ENCODE peak calls at places on chromosomes 12 and 14, in four cellular contexts. L is mesenchymal stem cell, Y is cardiac fibroblast, J is PC-3. W is an unnamed sample.
A peak's percentile ranks its signal among the peaks of the same experiment; 100 is the strongest.

GRCh38 chr12:1338483-1339177 is 255.8 kb downstream of the FBXL14 start:
- DNase-seq in L (no peak), Y (no peak), J (no peak), W (no peak)

GRCh38 chr12:53560912-53561589 is 53.8 kb upstream of the NPFF start:
- DNase-seq in L (peak; percentile 29), Y (peak; percentile 41), J (no peak), W (no peak)

GRCh38 chr14:24037658-24038037 is 14.2 kb upstream of the CARMIL3 start:
- DNase-seq in L (no peak), Y (no peak), J (no peak), W (no peak)

GRCh38 chr14:88667555-88668273 is 104.9 kb downstream of the ZC3H14 start:
- DNase-seq in L (peak; percentile 78), Y (peak; percentile 84), J (peak; percentile 79), W (peak; percentile 41)

GRCh38 chr12:24111101-24111500 is 161.6 kb upstream of the SOX5 start:
- DNase-seq in L (peak; percentile 13), Y (peak; percentile 85), J (no peak), W (no peak)

GRCh38 chr14:42229294-42229693 is 622.6 kb downstream of the LRFN5 start:
- DNase-seq in L (no peak), Y (no peak), J (no peak), W (no peak)

GRCh38 chr12:61991663-61992062 is 268.5 kb upstream of the USP15 start:
- DNase-seq in L (no peak), Y (no peak), J (no peak), W (no peak)

GRCh38 chr12:25723921-25724491 is 170.9 kb upstream of the LMNTD1 start:
- DNase-seq in L (no peak), Y (peak; percentile 44), J (peak; percentile 20), W (no peak)

GRCh38 chr14:100471451-100472093 is 115.6 kb downstream of the BEGAIN start:
- DNase-seq in L (no peak), Y (no peak), J (peak; percentile 78), W (no peak)

GRCh38 chr12:48788522-48788851 is 402 bp downstream of the ADCY6 start:
- DNase-seq in L (no peak), Y (no peak), J (no peak), W (no peak)

GRCh38 chr12:83046019-83046418 is 359.3 kb downstream of the TMTC2 start:
- DNase-seq in L (no peak), Y (no peak), J (no peak), W (no peak)

GRCh38 chr14:20469242-20469889 is at the start of gene PNP:
- DNase-seq in L (peak; percentile 94), Y (peak; percentile 92), J (peak; percentile 92), W (peak; percentile 52)

DNA sequence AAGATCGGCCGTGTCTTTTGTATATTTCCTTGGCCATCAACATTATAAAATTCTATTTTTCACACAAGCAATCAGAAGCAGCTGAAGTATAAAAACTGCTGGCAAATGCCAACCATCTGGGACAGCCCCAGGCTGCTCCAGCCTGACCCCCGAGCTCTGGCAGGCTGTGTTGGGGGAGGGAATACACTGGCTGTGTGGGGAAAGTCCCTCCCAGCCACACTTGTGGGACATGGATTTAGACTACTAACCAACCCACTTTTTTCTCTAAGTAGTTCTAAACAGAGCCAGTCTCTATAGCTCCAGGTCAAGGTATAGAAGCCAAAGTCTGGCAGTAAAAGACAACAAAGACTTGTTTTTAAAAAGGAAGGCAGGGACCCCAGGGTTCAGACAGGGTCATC is 13.6 kb downstream of the POMT2 start:
- DNase-seq in L (peak; percentile 55), Y (no peak), J (no peak), W (no peak)
- H3K4me3 ChIP-seq in L (peak overlapping the region; percentile 21), Y (no peak overlapping the region), J (no peak overlapping the region), W (no peak overlapping the region)

GRCh38 chr12:70196732-70197361 is 46.4 kb upstream of the CNOT2 start:
- DNase-seq in L (peak; percentile 16), Y (peak; percentile 22), J (no peak), W (no peak)
- H3K4me3 ChIP-seq in L (peak overlapping the region; percentile 15), Y (no peak overlapping the region), J (no peak overlapping the region), W (no peak overlapping the region)

GRCh38 chr12:114405199-114405448 is 820 bp downstream of the TBX5 start:
- DNase-seq in L (no peak), Y (peak; percentile 36), J (no peak), W (no peak)
- H3K4me3 ChIP-seq in L (peak overlapping the region; percentile 88), Y (peak overlapping the region; percentile 70), J (no peak overlapping the region), W (peak overlapping the region; percentile 78)

DNA sequence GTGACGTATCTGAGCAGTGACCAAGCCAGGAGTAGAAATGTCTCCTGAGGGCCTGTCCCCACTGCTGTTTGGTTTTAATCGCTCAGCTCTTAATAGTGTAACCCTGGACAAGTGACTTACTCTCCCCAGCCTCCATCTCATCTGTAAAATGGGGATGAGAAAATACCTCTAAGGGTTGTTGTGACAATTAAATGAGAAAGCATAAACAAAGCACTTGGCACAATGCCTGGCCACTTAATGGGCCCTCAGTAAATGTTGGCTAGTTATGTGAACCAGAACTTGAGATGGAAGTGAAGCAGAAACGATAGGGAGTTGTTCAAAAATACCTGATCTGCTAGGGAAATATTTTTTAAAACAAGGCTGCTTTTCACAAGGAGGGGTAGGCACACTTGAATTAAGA is 58.2 kb downstream of the HMGA2 start:
- DNase-seq in L (no peak), Y (no peak), J (peak; percentile 43), W (no peak)
- H3K4me3 ChIP-seq in L (peak overlapping the region; percentile 85), Y (peak overlapping the region; percentile 49), J (no peak overlapping the region), W (no peak overlapping the region)

GRCh38 chr12:9113987-9114309 is 1.8 kb downstream of the A2M start:
- DNase-seq in L (no peak), Y (no peak), J (no peak), W (no peak)
- H3K4me3 ChIP-seq in L (peak overlapping the region; percentile 11), Y (no peak overlapping the region), J (no peak overlapping the region), W (no peak overlapping the region)

DNA sequence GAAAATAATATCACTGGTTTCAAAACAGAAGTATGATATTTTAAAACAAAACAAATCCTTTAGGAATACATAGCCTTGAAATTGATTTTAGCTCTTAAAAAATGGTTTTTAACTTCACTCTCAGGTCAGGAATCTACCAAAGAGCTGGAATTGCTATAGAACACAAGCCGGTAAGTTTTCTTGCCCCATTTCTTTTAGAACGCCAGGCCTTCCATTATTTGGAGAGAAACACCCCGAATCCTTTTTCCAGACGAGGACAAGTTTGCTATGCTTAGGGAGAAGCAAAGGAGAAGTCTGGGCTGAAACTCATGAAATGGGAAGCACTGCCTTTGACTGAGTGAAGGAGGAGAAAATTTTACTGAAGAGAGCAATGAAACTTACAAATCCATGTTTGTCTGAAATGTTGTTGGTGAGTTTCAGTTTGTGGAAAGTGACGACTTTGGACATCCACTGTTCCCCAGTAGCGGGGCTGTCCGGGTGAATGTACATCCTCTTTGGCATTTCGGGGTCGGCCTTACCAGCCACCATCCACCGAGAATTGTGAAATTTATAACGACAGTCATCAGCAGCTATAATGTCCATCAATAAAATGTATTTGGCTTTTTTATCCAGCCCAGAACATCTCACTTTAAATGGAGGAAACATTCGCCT is 3.4 kb downstream of the TBX3 start:
- DNase-seq in L (peak; percentile 43), Y (peak; percentile 50), J (peak; percentile 33), W (no peak)
- H3K4me3 ChIP-seq in L (peak overlapping the region; percentile 88), Y (peak overlapping the region; percentile 70), J (peak overlapping the region; percentile 94), W (peak overlapping the region; percentile 78)

GRCh38 chr14:65282909-65283253 is 129.6 kb upstream of the FUT8 start:
- DNase-seq in L (no peak), Y (no peak), J (no peak), W (no peak)
- H3K4me3 ChIP-seq in L (peak overlapping the region; percentile 35), Y (no peak overlapping the region), J (no peak overlapping the region), W (no peak overlapping the region)

GRCh38 chr12:19544351-19544750 is 105.1 kb downstream of the AEBP2 start:
- DNase-seq in L (no peak), Y (no peak), J (no peak), W (no peak)

GRCh38 chr12:19546027-19546426 is 106.7 kb downstream of the AEBP2 start:
- DNase-seq in L (peak; percentile 33), Y (peak; percentile 76), J (no peak), W (peak; percentile 32)

GRCh38 chr12:19550626-19551025 is 111.3 kb downstream of the AEBP2 start:
- DNase-seq in L (no peak), Y (no peak), J (no peak), W (no peak)

GRCh38 chr12:19547258-19547657 is 108.0 kb downstream of the AEBP2 start:
- DNase-seq in L (peak; percentile 33), Y (peak; percentile 51), J (no peak), W (no peak)

GRCh38 chr12:19546611-19547162 is 107.4 kb downstream of the AEBP2 start:
- DNase-seq in L (peak; percentile 22), Y (peak; percentile 60), J (no peak), W (no peak)
- H3K4me3 ChIP-seq in L (peak overlapping the region; percentile 64), Y (no peak overlapping the region), J (no peak overlapping the region), W (no peak overlapping the region)

GRCh38 chr12:41190360-41190759 is 2.2 kb downstream of the PDZRN4 start:
- DNase-seq in L (peak; percentile 36), Y (peak; percentile 6), J (peak; percentile 44), W (no peak)

GRCh38 chr12:41189395-41190251 is 1.5 kb downstream of the PDZRN4 start:
- DNase-seq in L (peak; percentile 34), Y (no peak), J (no peak), W (no peak)

GRCh38 chr12:41185946-41186345 is 2.2 kb upstream of the PDZRN4 start:
- DNase-seq in L (no peak), Y (no peak), J (no peak), W (no peak)

GRCh38 chr12:41188058-41188840 is at the start of gene PDZRN4:
- DNase-seq in L (peak; percentile 9), Y (no peak), J (no peak), W (no peak)

GRCh38 chr12:41188841-41189394 is 798 bp downstream of the PDZRN4 start:
- DNase-seq in L (no peak), Y (no peak), J (no peak), W (no peak)
- H3K4me3 ChIP-seq in L (peak overlapping the region; percentile 69), Y (no peak overlapping the region), J (no peak overlapping the region), W (no peak overlapping the region)